ENCODE peak calls at places on chromosome 16, in seven cellular contexts. J is ovary, M is A549, D is spleen, R is heart left ventricle, G is HCT116, C is uterus. Q is an unnamed sample.

GRCh38 chr16:86994651-86995171 is 322.5 kb downstream of the C16orf95 start:
- DNase-seq in J (no peak), M (peak; percentile 75), D (no peak), R (no peak), G (no peak), C (no peak), Q (no peak)

GRCh38 chr16:75251280-75252048 is at the start of gene BCAR1:
- DNase-seq in J (peak; percentile 90), M (peak; percentile 85), D (peak; percentile 85), R (peak; percentile 93), G (no peak), C (peak; percentile 89), Q (peak; percentile 88)

GRCh38 chr16:615122-615521 is 15.7 kb upstream of the WFIKKN1 start:
- DNase-seq in J (no peak), M (no peak), D (no peak), R (no peak), G (no peak), C (no peak), Q (no peak)

GRCh38 chr16:58243528-58244004 is 45.7 kb upstream of the CSNK2A2 start:
- DNase-seq in J (no peak), M (no peak), D (no peak), R (no peak), G (no peak), C (no peak), Q (no peak)

GRCh38 chr16:69796285-69797118 is 34.4 kb downstream of the WWP2 start:
- DNase-seq in J (no peak), M (peak; percentile 80), D (no peak), R (no peak), G (peak; percentile 45), C (peak; percentile 25), Q (peak; percentile 36)

GRCh38 chr16:14629612-14629918 is 495 bp downstream of the PARN start:
- DNase-seq in J (no peak), M (no peak), D (no peak), R (no peak), G (no peak), C (no peak), Q (no peak)

GRCh38 chr16:5504028-5504758 is 406.6 kb upstream of the EEF2KMT start:
- DNase-seq in J (no peak), M (no peak), D (no peak), R (no peak), G (no peak), C (no peak), Q (peak; percentile 5)

GRCh38 chr16:59290718-59291117 is 556.6 kb upstream of the GOT2 start:
- DNase-seq in J (no peak), M (no peak), D (no peak), R (no peak), G (no peak), C (no peak), Q (no peak)

DNA sequence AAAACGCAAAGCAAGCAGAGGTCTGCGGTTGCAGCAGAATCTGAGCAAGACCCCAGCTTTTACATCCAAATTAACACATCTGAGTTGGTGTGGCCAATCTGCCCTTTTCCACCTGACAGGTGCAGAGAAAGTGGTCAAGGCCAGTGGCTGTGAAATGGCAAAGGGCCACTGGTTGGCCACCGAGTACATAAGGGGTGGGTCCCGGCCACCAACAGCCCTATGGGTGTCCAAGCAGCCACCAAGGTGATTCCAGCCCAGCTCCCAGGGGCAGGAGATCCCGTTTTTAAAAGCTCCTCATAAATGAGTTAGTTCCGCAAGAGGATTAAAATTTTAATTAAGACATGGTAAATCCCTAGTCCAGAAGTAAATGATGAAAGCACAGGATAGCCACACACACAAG is 29.1 kb downstream of the USP7 start:
- DNase-seq in J (no peak), M (no peak), D (no peak), R (no peak), G (no peak), C (no peak), Q (no peak)
- H3K4me1 ChIP-seq in J (peaks cover 14% of the 10 kb centered on the region), M (peaks cover 11% of the 10 kb centered on the region), D (peaks cover 52% of the 10 kb centered on the region), R (peaks cover 16% of the 10 kb centered on the region), G (peaks cover 7% of the 10 kb centered on the region), C (peaks cover 6% of the 10 kb centered on the region), Q (no peaks in the 10 kb centered on the region)

GRCh38 chr16:4408323-4408690 is 8.1 kb downstream of the CORO7 start:
- DNase-seq in J (no peak), M (no peak), D (no peak), R (no peak), G (no peak), C (no peak), Q (no peak)
- TF ChIP-seq POLR2A in J (no peak), M (no peak), D (no peak), R (no peak), G (no peak), C (no peak), Q (no peak)

DNA sequence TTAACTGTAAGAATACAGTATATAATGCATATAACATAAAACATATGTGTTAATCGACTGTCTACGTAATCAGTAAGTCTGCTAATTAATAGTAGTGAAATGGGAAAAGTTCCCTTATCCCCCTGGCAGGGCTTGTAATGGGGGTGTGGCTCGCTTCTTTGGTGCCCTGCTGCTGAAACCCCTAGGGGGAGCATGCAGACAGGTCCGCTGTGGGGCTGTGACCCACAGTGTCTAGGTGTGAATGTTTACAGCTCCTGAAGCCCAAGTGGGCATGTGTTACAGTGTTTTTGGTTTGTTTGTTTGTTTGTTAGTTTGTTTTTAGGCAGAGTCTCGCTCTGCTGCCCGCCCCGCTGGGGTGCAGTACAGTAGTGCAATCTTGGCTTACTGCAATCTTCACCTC is 495.7 kb downstream of the SHISA9 start:
- DNase-seq in J (no peak), M (no peak), D (no peak), R (no peak), G (no peak), C (no peak), Q (no peak)
- TF ChIP-seq CTCF in J (no peak), M (no peak), D (no peak), R (no peak), G (no peak), C (no peak), Q (no peak)

GRCh38 chr16:24713379-24713778 is 16.1 kb upstream of the TNRC6A start:
- DNase-seq in J (no peak), M (no peak), D (no peak), R (no peak), G (no peak), C (no peak), Q (no peak)
- H3K4me1 ChIP-seq in J (no peaks in the 10 kb centered on the region), M (no peaks in the 10 kb centered on the region), D (no peaks in the 10 kb centered on the region), R (no peaks in the 10 kb centered on the region), G (no peaks in the 10 kb centered on the region), C (no peaks in the 10 kb centered on the region), Q (no peaks in the 10 kb centered on the region)

Q was measured in prostate gland.